ENCODE peak calls at places on chromosome 15, in ten cellular contexts. One of them, this sample, is unnamed.

GRCh38 chr15:46413799-46414198 is 779.0 kb downstream of the SQOR start:
- DNase-seq in activated T-cell treated with anti-CD3 and anti-CD28 coated beads, Interleukin-2, amount 50 U/mL, for 1 hour: no peak
- DNase-seq in left colon: no peak
- DNase-seq in nephron progenitor cell: no peak
- DNase-seq in NCI-H345: no peak
- DNase-seq in RCC 7860: peak; percentile 66
- DNase-seq in left ventricle myocardium superior: no peak
- DNase-seq in activated CD4-positive, CD25-positive, alpha-beta regulatory T cell treated with anti-CD3 and anti-CD28 coated beads, Interleukin-2, amount 50 U/mL, for 72 hours: no peak
- DNase-seq in hippocampal formation: no peak
- DNase-seq in choroid plexus epithelial cell: no peak
- DNase-seq in this sample: peak; percentile 29

GRCh38 chr15:40928975-40929729 is at the start of gene DLL4:
- DNase-seq in activated T-cell treated with anti-CD3 and anti-CD28 coated beads, Interleukin-2, amount 50 U/mL, for 1 hour: peak; percentile 59
- DNase-seq in left colon: peak; percentile 86
- DNase-seq in nephron progenitor cell: peak; percentile 75
- DNase-seq in NCI-H345: peak; percentile 91
- DNase-seq in RCC 7860: no peak
- DNase-seq in left ventricle myocardium superior: peak; percentile 72
- DNase-seq in activated CD4-positive, CD25-positive, alpha-beta regulatory T cell treated with anti-CD3 and anti-CD28 coated beads, Interleukin-2, amount 50 U/mL, for 72 hours: no peak
- DNase-seq in hippocampal formation: no peak
- DNase-seq in choroid plexus epithelial cell: peak; percentile 51
- DNase-seq in this sample: no peak

GRCh38 chr15:72369964-72370363 is 5.8 kb downstream of the HEXA start:
- DNase-seq in activated T-cell treated with anti-CD3 and anti-CD28 coated beads, Interleukin-2, amount 50 U/mL, for 1 hour: no peak
- DNase-seq in left colon: no peak
- DNase-seq in nephron progenitor cell: no peak
- DNase-seq in NCI-H345: no peak
- DNase-seq in RCC 7860: no peak
- DNase-seq in left ventricle myocardium superior: no peak
- DNase-seq in activated CD4-positive, CD25-positive, alpha-beta regulatory T cell treated with anti-CD3 and anti-CD28 coated beads, Interleukin-2, amount 50 U/mL, for 72 hours: no peak
- DNase-seq in hippocampal formation: no peak
- DNase-seq in choroid plexus epithelial cell: peak; percentile 7
- DNase-seq in this sample: no peak

GRCh38 chr15:65767895-65768294 is 24.2 kb downstream of the DENND4A start:
- DNase-seq in activated T-cell treated with anti-CD3 and anti-CD28 coated beads, Interleukin-2, amount 50 U/mL, for 1 hour: no peak
- DNase-seq in left colon: no peak
- DNase-seq in nephron progenitor cell: no peak
- DNase-seq in NCI-H345: no peak
- DNase-seq in RCC 7860: no peak
- DNase-seq in left ventricle myocardium superior: no peak
- DNase-seq in activated CD4-positive, CD25-positive, alpha-beta regulatory T cell treated with anti-CD3 and anti-CD28 coated beads, Interleukin-2, amount 50 U/mL, for 72 hours: no peak
- DNase-seq in hippocampal formation: no peak
- DNase-seq in choroid plexus epithelial cell: no peak
- DNase-seq in this sample: no peak

GRCh38 chr15:43230640-43231115 is 9.9 kb upstream of the EPB42 start:
- DNase-seq in activated T-cell treated with anti-CD3 and anti-CD28 coated beads, Interleukin-2, amount 50 U/mL, for 1 hour: no peak
- DNase-seq in left colon: no peak
- DNase-seq in nephron progenitor cell: no peak
- DNase-seq in NCI-H345: no peak
- DNase-seq in RCC 7860: no peak
- DNase-seq in left ventricle myocardium superior: no peak
- DNase-seq in activated CD4-positive, CD25-positive, alpha-beta regulatory T cell treated with anti-CD3 and anti-CD28 coated beads, Interleukin-2, amount 50 U/mL, for 72 hours: no peak
- DNase-seq in hippocampal formation: no peak
- DNase-seq in choroid plexus epithelial cell: peak; percentile 57
- DNase-seq in this sample: no peak

GRCh38 chr15:63052128-63052826 is 9.7 kb downstream of the TPM1 start:
- DNase-seq in activated T-cell treated with anti-CD3 and anti-CD28 coated beads, Interleukin-2, amount 50 U/mL, for 1 hour: no peak
- DNase-seq in left colon: no peak
- DNase-seq in nephron progenitor cell: no peak
- DNase-seq in NCI-H345: no peak
- DNase-seq in RCC 7860: peak; percentile 3
- DNase-seq in left ventricle myocardium superior: no peak
- DNase-seq in activated CD4-positive, CD25-positive, alpha-beta regulatory T cell treated with anti-CD3 and anti-CD28 coated beads, Interleukin-2, amount 50 U/mL, for 72 hours: no peak
- DNase-seq in hippocampal formation: no peak
- DNase-seq in choroid plexus epithelial cell: no peak
- DNase-seq in this sample: no peak

GRCh38 chr15:48972750-48973503 is 9.2 kb upstream of the SHC4 start:
- DNase-seq in activated T-cell treated with anti-CD3 and anti-CD28 coated beads, Interleukin-2, amount 50 U/mL, for 1 hour: no peak
- DNase-seq in left colon: no peak
- DNase-seq in nephron progenitor cell: no peak
- DNase-seq in NCI-H345: no peak
- DNase-seq in RCC 7860: no peak
- DNase-seq in left ventricle myocardium superior: peak; percentile 22
- DNase-seq in activated CD4-positive, CD25-positive, alpha-beta regulatory T cell treated with anti-CD3 and anti-CD28 coated beads, Interleukin-2, amount 50 U/mL, for 72 hours: no peak
- DNase-seq in hippocampal formation: no peak
- DNase-seq in choroid plexus epithelial cell: no peak
- DNase-seq in this sample: no peak

GRCh38 chr15:62975515-62975914 is 67.0 kb upstream of the TPM1 start:
- DNase-seq in activated T-cell treated with anti-CD3 and anti-CD28 coated beads, Interleukin-2, amount 50 U/mL, for 1 hour: no peak
- DNase-seq in left colon: peak; percentile 53
- DNase-seq in nephron progenitor cell: no peak
- DNase-seq in NCI-H345: no peak
- DNase-seq in RCC 7860: peak; percentile 76
- DNase-seq in left ventricle myocardium superior: no peak
- DNase-seq in activated CD4-positive, CD25-positive, alpha-beta regulatory T cell treated with anti-CD3 and anti-CD28 coated beads, Interleukin-2, amount 50 U/mL, for 72 hours: no peak
- DNase-seq in hippocampal formation: no peak
- DNase-seq in choroid plexus epithelial cell: no peak
- DNase-seq in this sample: no peak

GRCh38 chr15:100132309-100132708 is 209.5 kb downstream of the ADAMTS17 start:
- DNase-seq in activated T-cell treated with anti-CD3 and anti-CD28 coated beads, Interleukin-2, amount 50 U/mL, for 1 hour: no peak
- DNase-seq in left colon: no peak
- DNase-seq in nephron progenitor cell: no peak
- DNase-seq in NCI-H345: no peak
- DNase-seq in RCC 7860: no peak
- DNase-seq in left ventricle myocardium superior: no peak
- DNase-seq in activated CD4-positive, CD25-positive, alpha-beta regulatory T cell treated with anti-CD3 and anti-CD28 coated beads, Interleukin-2, amount 50 U/mL, for 72 hours: no peak
- DNase-seq in hippocampal formation: no peak
- DNase-seq in choroid plexus epithelial cell: no peak
- DNase-seq in this sample: no peak

GRCh38 chr15:32030795-32031194 is 480 bp downstream of the CHRNA7 start:
- DNase-seq in activated T-cell treated with anti-CD3 and anti-CD28 coated beads, Interleukin-2, amount 50 U/mL, for 1 hour: no peak
- DNase-seq in left colon: peak; percentile 18
- DNase-seq in nephron progenitor cell: peak; percentile 36
- DNase-seq in NCI-H345: no peak
- DNase-seq in RCC 7860: no peak
- DNase-seq in left ventricle myocardium superior: no peak
- DNase-seq in activated CD4-positive, CD25-positive, alpha-beta regulatory T cell treated with anti-CD3 and anti-CD28 coated beads, Interleukin-2, amount 50 U/mL, for 72 hours: no peak
- DNase-seq in hippocampal formation: no peak
- DNase-seq in choroid plexus epithelial cell: no peak
- DNase-seq in this sample: no peak

GRCh38 chr15:89776274-89777072 is at the start of gene MESP2:
- DNase-seq in activated T-cell treated with anti-CD3 and anti-CD28 coated beads, Interleukin-2, amount 50 U/mL, for 1 hour: peak; percentile 56
- DNase-seq in left colon: peak; percentile 86
- DNase-seq in nephron progenitor cell: peak; percentile 91
- DNase-seq in NCI-H345: peak; percentile 58
- DNase-seq in RCC 7860: no peak
- DNase-seq in left ventricle myocardium superior: peak; percentile 94
- DNase-seq in activated CD4-positive, CD25-positive, alpha-beta regulatory T cell treated with anti-CD3 and anti-CD28 coated beads, Interleukin-2, amount 50 U/mL, for 72 hours: peak; percentile 73
- DNase-seq in hippocampal formation: no peak
- DNase-seq in choroid plexus epithelial cell: peak; percentile 78
- DNase-seq in this sample: no peak

GRCh38 chr15:36926422-36926815 is 173.9 kb downstream of the MEIS2 start:
- DNase-seq in activated T-cell treated with anti-CD3 and anti-CD28 coated beads, Interleukin-2, amount 50 U/mL, for 1 hour: no peak
- DNase-seq in left colon: no peak
- DNase-seq in nephron progenitor cell: no peak
- DNase-seq in NCI-H345: no peak
- DNase-seq in RCC 7860: no peak
- DNase-seq in left ventricle myocardium superior: no peak
- DNase-seq in activated CD4-positive, CD25-positive, alpha-beta regulatory T cell treated with anti-CD3 and anti-CD28 coated beads, Interleukin-2, amount 50 U/mL, for 72 hours: no peak
- DNase-seq in hippocampal formation: no peak
- DNase-seq in choroid plexus epithelial cell: no peak
- DNase-seq in this sample: no peak

GRCh38 chr15:96586901-96587300 is 256.4 kb downstream of the NR2F2 start:
- DNase-seq in activated T-cell treated with anti-CD3 and anti-CD28 coated beads, Interleukin-2, amount 50 U/mL, for 1 hour: no peak
- DNase-seq in left colon: no peak
- DNase-seq in nephron progenitor cell: no peak
- DNase-seq in NCI-H345: no peak
- DNase-seq in RCC 7860: no peak
- DNase-seq in left ventricle myocardium superior: no peak
- DNase-seq in activated CD4-positive, CD25-positive, alpha-beta regulatory T cell treated with anti-CD3 and anti-CD28 coated beads, Interleukin-2, amount 50 U/mL, for 72 hours: no peak
- DNase-seq in hippocampal formation: no peak
- DNase-seq in choroid plexus epithelial cell: no peak
- DNase-seq in this sample: no peak

GRCh38 chr15:43923553-43923952 is 96.8 kb downstream of the WDR76 start:
- DNase-seq in activated T-cell treated with anti-CD3 and anti-CD28 coated beads, Interleukin-2, amount 50 U/mL, for 1 hour: no peak
- DNase-seq in left colon: no peak
- DNase-seq in nephron progenitor cell: no peak
- DNase-seq in NCI-H345: no peak
- DNase-seq in RCC 7860: no peak
- DNase-seq in left ventricle myocardium superior: no peak
- DNase-seq in activated CD4-positive, CD25-positive, alpha-beta regulatory T cell treated with anti-CD3 and anti-CD28 coated beads, Interleukin-2, amount 50 U/mL, for 72 hours: no peak
- DNase-seq in hippocampal formation: no peak
- DNase-seq in choroid plexus epithelial cell: no peak
- DNase-seq in this sample: no peak

GRCh38 chr15:101152914-101153313 is 98.9 kb downstream of the CHSY1 start:
- DNase-seq in activated T-cell treated with anti-CD3 and anti-CD28 coated beads, Interleukin-2, amount 50 U/mL, for 1 hour: no peak
- DNase-seq in left colon: no peak
- DNase-seq in nephron progenitor cell: no peak
- DNase-seq in NCI-H345: no peak
- DNase-seq in RCC 7860: no peak
- DNase-seq in left ventricle myocardium superior: no peak
- DNase-seq in activated CD4-positive, CD25-positive, alpha-beta regulatory T cell treated with anti-CD3 and anti-CD28 coated beads, Interleukin-2, amount 50 U/mL, for 72 hours: no peak
- DNase-seq in hippocampal formation: no peak
- DNase-seq in choroid plexus epithelial cell: no peak
- DNase-seq in this sample: no peak

GRCh38 chr15:68797157-68797556 is 23.5 kb downstream of the ANP32A start:
- DNase-seq in activated T-cell treated with anti-CD3 and anti-CD28 coated beads, Interleukin-2, amount 50 U/mL, for 1 hour: no peak
- DNase-seq in left colon: no peak
- DNase-seq in nephron progenitor cell: no peak
- DNase-seq in NCI-H345: no peak
- DNase-seq in RCC 7860: no peak
- DNase-seq in left ventricle myocardium superior: no peak
- DNase-seq in activated CD4-positive, CD25-positive, alpha-beta regulatory T cell treated with anti-CD3 and anti-CD28 coated beads, Interleukin-2, amount 50 U/mL, for 72 hours: no peak
- DNase-seq in hippocampal formation: no peak
- DNase-seq in choroid plexus epithelial cell: no peak
- DNase-seq in this sample: no peak

GRCh38 chr15:23420806-23421575 is 26.1 kb downstream of the GOLGA6L2 start:
- DNase-seq in activated T-cell treated with anti-CD3 and anti-CD28 coated beads, Interleukin-2, amount 50 U/mL, for 1 hour: no peak
- DNase-seq in left colon: no peak
- DNase-seq in nephron progenitor cell: no peak
- DNase-seq in NCI-H345: no peak
- DNase-seq in RCC 7860: no peak
- DNase-seq in left ventricle myocardium superior: no peak
- DNase-seq in activated CD4-positive, CD25-positive, alpha-beta regulatory T cell treated with anti-CD3 and anti-CD28 coated beads, Interleukin-2, amount 50 U/mL, for 72 hours: no peak
- DNase-seq in hippocampal formation: no peak
- DNase-seq in choroid plexus epithelial cell: no peak
- DNase-seq in this sample: no peak

GRCh38 chr15:58528197-58528870 is 96.5 kb downstream of the LIPC start:
- DNase-seq in activated T-cell treated with anti-CD3 and anti-CD28 coated beads, Interleukin-2, amount 50 U/mL, for 1 hour: no peak
- DNase-seq in left colon: no peak
- DNase-seq in nephron progenitor cell: no peak
- DNase-seq in NCI-H345: no peak
- DNase-seq in RCC 7860: peak; percentile 95
- DNase-seq in left ventricle myocardium superior: no peak
- DNase-seq in activated CD4-positive, CD25-positive, alpha-beta regulatory T cell treated with anti-CD3 and anti-CD28 coated beads, Interleukin-2, amount 50 U/mL, for 72 hours: no peak
- DNase-seq in hippocampal formation: no peak
- DNase-seq in choroid plexus epithelial cell: peak; percentile 52
- DNase-seq in this sample: peak; percentile 89

GRCh38 chr15:99212401-99212800 is 37.0 kb downstream of the TTC23 start:
- DNase-seq in activated T-cell treated with anti-CD3 and anti-CD28 coated beads, Interleukin-2, amount 50 U/mL, for 1 hour: no peak
- DNase-seq in left colon: no peak
- DNase-seq in nephron progenitor cell: no peak
- DNase-seq in NCI-H345: no peak
- DNase-seq in RCC 7860: peak; percentile 79
- DNase-seq in left ventricle myocardium superior: no peak
- DNase-seq in activated CD4-positive, CD25-positive, alpha-beta regulatory T cell treated with anti-CD3 and anti-CD28 coated beads, Interleukin-2, amount 50 U/mL, for 72 hours: no peak
- DNase-seq in hippocampal formation: no peak
- DNase-seq in choroid plexus epithelial cell: peak; percentile 49
- DNase-seq in this sample: peak; percentile 32

GRCh38 chr15:48352474-48353072 is 21.3 kb downstream of the DUT start:
- DNase-seq in activated T-cell treated with anti-CD3 and anti-CD28 coated beads, Interleukin-2, amount 50 U/mL, for 1 hour: peak; percentile 36
- DNase-seq in left colon: peak; percentile 51
- DNase-seq in nephron progenitor cell: peak; percentile 55
- DNase-seq in NCI-H345: peak; percentile 68
- DNase-seq in RCC 7860: peak; percentile 51
- DNase-seq in left ventricle myocardium superior: no peak
- DNase-seq in activated CD4-positive, CD25-positive, alpha-beta regulatory T cell treated with anti-CD3 and anti-CD28 coated beads, Interleukin-2, amount 50 U/mL, for 72 hours: peak; percentile 34
- DNase-seq in hippocampal formation: peak; percentile 52
- DNase-seq in choroid plexus epithelial cell: peak; percentile 89
- DNase-seq in this sample: no peak

GRCh38 chr15:83378921-83379561 is 68.1 kb upstream of the SH3GL3 start:
- DNase-seq in activated T-cell treated with anti-CD3 and anti-CD28 coated beads, Interleukin-2, amount 50 U/mL, for 1 hour: no peak
- DNase-seq in left colon: no peak
- DNase-seq in nephron progenitor cell: no peak
- DNase-seq in NCI-H345: no peak
- DNase-seq in RCC 7860: no peak
- DNase-seq in left ventricle myocardium superior: no peak
- DNase-seq in activated CD4-positive, CD25-positive, alpha-beta regulatory T cell treated with anti-CD3 and anti-CD28 coated beads, Interleukin-2, amount 50 U/mL, for 72 hours: no peak
- DNase-seq in hippocampal formation: no peak
- DNase-seq in choroid plexus epithelial cell: no peak
- DNase-seq in this sample: no peak